ENCODE peak calls at places on chromosomes 3 and 15, in ten cellular contexts. S, R, O, A, J, X, F, E, U and N are unnamed samples.

GRCh38 chr3:148711981-148712666 is 14.4 kb downstream of the AGTR1 start:
- DNase-seq in S (no peak), R (no peak), O (peak), A (no peak), J (peak), X (no peak), F (no peak), E (no peak), U (peak), N (no peak)

GRCh38 chr3:111895079-111895478 is 36.0 kb downstream of the PHLDB2 start:
- DNase-seq in S (no peak), R (no peak), O (peak), A (peak), J (peak), X (no peak), F (no peak), E (peak), U (peak), N (peak)

GRCh38 chr15:62454567-62455172 is 289.6 kb upstream of the C2CD4B start:
- DNase-seq in S (no peak), R (no peak), O (peak), A (no peak), J (peak), X (no peak), F (no peak), E (no peak), U (no peak), N (peak)

GRCh38 chr15:42198516-42198915 is 9.6 kb downstream of the VPS39 start:
- DNase-seq in S (no peak), R (no peak), O (no peak), A (no peak), J (no peak), X (no peak), F (no peak), E (no peak), U (no peak), N (no peak)

GRCh38 chr15:52551762-52552161 is 17.1 kb downstream of the ARPP19 start:
- DNase-seq in S (no peak), R (no peak), O (no peak), A (no peak), J (no peak), X (no peak), F (no peak), E (no peak), U (no peak), N (no peak)

GRCh38 chr3:130341388-130341787 is 4.1 kb upstream of the COL6A5 start:
- DNase-seq in S (no peak), R (no peak), O (no peak), A (peak), J (peak), X (no peak), F (no peak), E (no peak), U (peak), N (peak)

GRCh38 chr15:66189291-66189690 is 64.3 kb downstream of the MEGF11 start:
- DNase-seq in S (no peak), R (no peak), O (no peak), A (no peak), J (no peak), X (no peak), F (no peak), E (no peak), U (no peak), N (no peak)

GRCh38 chr3:12308517-12308916 is 19.6 kb downstream of the PPARG start:
- DNase-seq in S (no peak), R (no peak), O (peak), A (peak), J (peak), X (no peak), F (no peak), E (no peak), U (peak), N (peak)

GRCh38 chr3:184748219-184749135 is 36.6 kb upstream of the MAGEF1 start:
- DNase-seq in S (no peak), R (no peak), O (peak), A (no peak), J (peak), X (no peak), F (no peak), E (peak), U (peak), N (peak)

GRCh38 chr3:98552232-98553020 is 20.6 kb downstream of the GPR15 start:
- DNase-seq in S (no peak), R (no peak), O (no peak), A (no peak), J (no peak), X (no peak), F (no peak), E (no peak), U (no peak), N (no peak)

GRCh38 chr3:129822679-129823078 is 70.8 kb downstream of the TMCC1 start:
- DNase-seq in S (no peak), R (no peak), O (peak), A (peak), J (peak), X (no peak), F (no peak), E (no peak), U (no peak), N (peak)

GRCh38 chr3:48504051-48504946 is at the start of gene SHISA5:
- DNase-seq in S (peak), R (peak), O (peak), A (peak), J (peak), X (peak), F (peak), E (peak), U (peak), N (peak)

GRCh38 chr15:67715166-67715565 is 110.1 kb upstream of the SKOR1 start:
- DNase-seq in S (no peak), R (peak), O (no peak), A (no peak), J (no peak), X (no peak), F (no peak), E (no peak), U (no peak), N (no peak)

GRCh38 chr3:127781411-127782001 is 40.8 kb downstream of the MGLL start:
- DNase-seq in S (no peak), R (no peak), O (peak), A (peak), J (peak), X (no peak), F (peak), E (no peak), U (no peak), N (peak)

GRCh38 chr15:54273928-54274327 is 295.7 kb downstream of the UNC13C start:
- DNase-seq in S (no peak), R (peak), O (no peak), A (no peak), J (no peak), X (no peak), F (no peak), E (no peak), U (no peak), N (no peak)

GRCh38 chr3:30426319-30426993 is 179.9 kb upstream of the TGFBR2 start:
- DNase-seq in S (no peak), R (no peak), O (peak), A (peak), J (peak), X (peak), F (peak), E (peak), U (no peak), N (peak)

GRCh38 chr15:94951538-94951937 is 720.2 kb downstream of the MCTP2 start:
- DNase-seq in S (no peak), R (no peak), O (no peak), A (no peak), J (no peak), X (no peak), F (no peak), E (no peak), U (no peak), N (no peak)

GRCh38 chr15:72923304-72923703 is 129.0 kb upstream of the NEO1 start:
- DNase-seq in S (no peak), R (no peak), O (no peak), A (no peak), J (no peak), X (no peak), F (no peak), E (peak), U (no peak), N (no peak)

GRCh38 chr3:43389388-43390254 is 103.3 kb downstream of the SNRK start:
- DNase-seq in S (peak), R (no peak), O (peak), A (peak), J (peak), X (peak), F (peak), E (no peak), U (peak), N (peak)

GRCh38 chr3:12948891-12949711 is 107.7 kb upstream of the RPL32 start:
- DNase-seq in S (no peak), R (no peak), O (peak), A (peak), J (peak), X (no peak), F (no peak), E (no peak), U (peak), N (no peak)

GRCh38 chr15:52208306-52208946 is 17.2 kb upstream of the GNB5 start:
- DNase-seq in S (no peak), R (peak), O (peak), A (peak), J (peak), X (peak), F (no peak), E (peak), U (peak), N (peak)

GRCh38 chr3:140753865-140754754 is 76.2 kb downstream of the TRIM42 start:
- DNase-seq in S (no peak), R (no peak), O (no peak), A (no peak), J (no peak), X (no peak), F (no peak), E (no peak), U (peak), N (no peak)

GRCh38 chr3:151480492-151480891 is 19.6 kb upstream of the IGSF10 start:
- DNase-seq in S (no peak), R (no peak), O (no peak), A (no peak), J (no peak), X (no peak), F (no peak), E (no peak), U (no peak), N (no peak)

GRCh38 chr3:56754753-56755365 is 46.9 kb downstream of the ARHGEF3 start:
- DNase-seq in S (no peak), R (no peak), O (no peak), A (no peak), J (no peak), X (peak), F (no peak), E (no peak), U (no peak), N (no peak)

GRCh38 chr15:101058735-101059134 is 139.6 kb downstream of the LRRK1 start:
- DNase-seq in S (no peak), R (no peak), O (no peak), A (no peak), J (no peak), X (no peak), F (peak), E (no peak), U (no peak), N (no peak)

GRCh38 chr3:53721187-53721946 is 124.9 kb downstream of the CHDH start:
- DNase-seq in S (no peak), R (no peak), O (peak), A (no peak), J (peak), X (no peak), F (peak), E (peak), U (peak), N (no peak)

GRCh38 chr15:101689901-101690300 is 34.4 kb downstream of the TARS3 start:
- DNase-seq in S (no peak), R (no peak), O (peak), A (peak), J (peak), X (no peak), F (no peak), E (no peak), U (peak), N (peak)

GRCh38 chr3:126267169-126267975 is 87.0 kb upstream of the ALDH1L1 start:
- DNase-seq in S (peak), R (peak), O (peak), A (peak), J (peak), X (peak), F (peak), E (peak), U (peak), N (peak)

GRCh38 chr3:126269360-126269759 is 87.8 kb downstream of the KLF15 start:
- DNase-seq in S (peak), R (no peak), O (peak), A (peak), J (peak), X (no peak), F (no peak), E (no peak), U (no peak), N (peak)

GRCh38 chr3:126268866-126269265 is 88.3 kb downstream of the KLF15 start:
- DNase-seq in S (peak), R (no peak), O (no peak), A (no peak), J (no peak), X (no peak), F (no peak), E (no peak), U (no peak), N (no peak)

GRCh38 chr3:126266850-126267168 is 86.4 kb upstream of the ALDH1L1 start:
- DNase-seq in S (no peak), R (no peak), O (no peak), A (no peak), J (no peak), X (no peak), F (no peak), E (no peak), U (no peak), N (no peak)

GRCh38 chr3:126267976-126268615 is 87.7 kb upstream of the ALDH1L1 start:
- DNase-seq in S (no peak), R (no peak), O (no peak), A (no peak), J (no peak), X (no peak), F (no peak), E (no peak), U (no peak), N (no peak)
- H3K4me3 ChIP-seq in S (no peak), R (peak), O (peak), A (peak), J (no peak), X (peak), F (peak), E (peak), U (no peak), N (peak)

GRCh38 chr15:92817339-92817886 is 82.7 kb upstream of the CHD2 start:
- DNase-seq in S (no peak), R (no peak), O (no peak), A (no peak), J (no peak), X (no peak), F (no peak), E (no peak), U (no peak), N (no peak)
- H3K4me3 ChIP-seq in S (no peak), R (no peak), O (no peak), A (no peak), J (no peak), X (no peak), F (no peak), E (no peak), U (no peak), N (no peak)

GRCh38 chr3:157667493-157667892 is 164.3 kb upstream of the VEPH1 start:
- DNase-seq in S (no peak), R (no peak), O (no peak), A (no peak), J (no peak), X (no peak), F (no peak), E (no peak), U (no peak), N (no peak)
- H3K4me3 ChIP-seq in S (no peak), R (no peak), O (no peak), A (no peak), J (no peak), X (no peak), F (no peak), E (no peak), U (no peak), N (no peak)

DNA sequence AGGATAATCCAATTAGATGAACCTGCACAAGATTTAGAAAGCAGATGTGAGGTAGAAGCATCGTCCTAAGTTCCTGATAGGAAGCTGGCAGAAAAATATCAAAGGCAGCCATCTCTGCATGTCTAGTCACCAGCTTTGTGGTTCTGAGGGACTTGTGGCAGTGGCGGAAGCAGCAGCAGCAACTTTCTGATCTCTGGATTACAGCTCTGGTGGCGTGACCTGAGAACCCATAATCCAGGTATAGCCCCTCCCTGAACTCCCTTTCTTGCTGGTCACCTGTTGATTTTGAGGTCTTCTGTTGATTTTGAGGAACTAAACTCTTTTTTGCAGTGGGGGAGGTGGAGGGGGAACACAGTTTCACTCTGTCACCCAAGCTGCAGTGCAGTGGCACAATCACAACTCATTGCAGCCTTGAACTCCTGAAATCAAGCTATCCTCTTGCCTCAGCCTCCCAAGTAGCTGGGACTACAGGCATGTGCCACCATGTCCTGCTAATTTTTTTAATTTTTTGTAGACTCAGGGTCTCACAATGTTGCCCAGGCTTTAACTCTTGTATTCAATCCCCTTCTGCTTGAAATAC is 7.9 kb downstream of the FSIP1 start:
- DNase-seq in S (no peak), R (no peak), O (no peak), A (no peak), J (no peak), X (no peak), F (no peak), E (no peak), U (no peak), N (no peak)
- H3K4me3 ChIP-seq in S (no peak), R (no peak), O (no peak), A (no peak), J (no peak), X (no peak), F (no peak), E (no peak), U (no peak), N (no peak)